ENCODE peak calls at places on chromosomes 11 and 22, in eight cellular contexts. One of them, this sample, is unnamed. For H3K9me3, the result is how much of the 10 kb centered on the place peaks cover.

GRCh38 chr22:47568700-47569099 is 806.2 kb downstream of the TBC1D22A start:
- DNase-seq in HepG2: no peak
- DNase-seq in H1: no peak
- DNase-seq in HCT116: no peak
- DNase-seq in transverse colon: no peak
- DNase-seq in stomach: no peak
- DNase-seq in upper lobe of left lung: no peak
- DNase-seq in sigmoid colon: no peak
- DNase-seq in this sample: no peak

GRCh38 chr11:70630068-70630467 is 231.7 kb downstream of the CTTN start:
- DNase-seq in HCT116: no peak
- DNase-seq in upper lobe of left lung: no peak
- DNase-seq in H1: no peak
- DNase-seq in sigmoid colon: no peak
- DNase-seq in stomach: no peak
- DNase-seq in HepG2: no peak
- DNase-seq in transverse colon: no peak
- DNase-seq in this sample: no peak

GRCh38 chr22:29716814-29717213 is 3.0 kb upstream of the CABP7 start:
- DNase-seq in sigmoid colon: no peak
- DNase-seq in HCT116: peak
- DNase-seq in H1: no peak
- DNase-seq in stomach: peak
- DNase-seq in transverse colon: peak
- DNase-seq in upper lobe of left lung: peak
- DNase-seq in HepG2: peak
- DNase-seq in this sample: peak

GRCh38 chr11:116906479-116906878 is 69.1 kb upstream of the APOA1 start:
- DNase-seq in HepG2: no peak
- DNase-seq in transverse colon: no peak
- DNase-seq in sigmoid colon: no peak
- DNase-seq in HCT116: no peak
- DNase-seq in upper lobe of left lung: no peak
- DNase-seq in H1: no peak
- DNase-seq in stomach: no peak
- DNase-seq in this sample: no peak

GRCh38 chr22:34760276-34761008 is 305.5 kb upstream of the ISX start:
- DNase-seq in sigmoid colon: no peak
- DNase-seq in stomach: no peak
- DNase-seq in HepG2: no peak
- DNase-seq in HCT116: no peak
- DNase-seq in transverse colon: no peak
- DNase-seq in H1: no peak
- DNase-seq in upper lobe of left lung: no peak
- DNase-seq in this sample: no peak

GRCh38 chr11:70519117-70519516 is 120.8 kb downstream of the CTTN start:
- DNase-seq in HepG2: no peak
- DNase-seq in stomach: no peak
- DNase-seq in upper lobe of left lung: no peak
- DNase-seq in HCT116: peak
- DNase-seq in transverse colon: no peak
- DNase-seq in H1: no peak
- DNase-seq in sigmoid colon: no peak
- DNase-seq in this sample: no peak

GRCh38 chr22:26642465-26643367 is 14.7 kb upstream of the MIAT start:
- DNase-seq in upper lobe of left lung: peak
- DNase-seq in stomach: peak
- DNase-seq in HCT116: no peak
- DNase-seq in transverse colon: peak
- DNase-seq in sigmoid colon: no peak
- DNase-seq in H1: no peak
- DNase-seq in HepG2: no peak
- DNase-seq in this sample: no peak

GRCh38 chr11:72840780-72841179 is 26.6 kb downstream of the ATG16L2 start:
- DNase-seq in HepG2: no peak
- DNase-seq in sigmoid colon: no peak
- DNase-seq in stomach: no peak
- DNase-seq in transverse colon: no peak
- DNase-seq in upper lobe of left lung: no peak
- DNase-seq in HCT116: no peak
- DNase-seq in H1: no peak
- DNase-seq in this sample: no peak

GRCh38 chr22:47625531-47626427 is 863.3 kb downstream of the TBC1D22A start:
- DNase-seq in HCT116: no peak
- DNase-seq in stomach: no peak
- DNase-seq in HepG2: no peak
- DNase-seq in transverse colon: no peak
- DNase-seq in H1: no peak
- DNase-seq in upper lobe of left lung: peak
- DNase-seq in sigmoid colon: peak
- DNase-seq in this sample: no peak

GRCh38 chr11:117827521-117828511 is 3.3 kb upstream of the FXYD2 start:
- DNase-seq in upper lobe of left lung: peak
- DNase-seq in H1: no peak
- DNase-seq in HepG2: no peak
- DNase-seq in sigmoid colon: peak
- DNase-seq in stomach: peak
- DNase-seq in transverse colon: peak
- DNase-seq in HCT116: no peak
- DNase-seq in this sample: no peak

GRCh38 chr11:105867742-105868141 is 154.3 kb downstream of the MSANTD4 start:
- DNase-seq in HCT116: no peak
- DNase-seq in stomach: no peak
- DNase-seq in HepG2: no peak
- DNase-seq in H1: no peak
- DNase-seq in sigmoid colon: no peak
- DNase-seq in upper lobe of left lung: no peak
- DNase-seq in transverse colon: no peak
- DNase-seq in this sample: no peak

GRCh38 chr11:62925308-62925707 is 4.1 kb upstream of the CHRM1 start:
- DNase-seq in transverse colon: no peak
- DNase-seq in stomach: no peak
- DNase-seq in upper lobe of left lung: no peak
- DNase-seq in HCT116: no peak
- DNase-seq in sigmoid colon: no peak
- DNase-seq in H1: no peak
- DNase-seq in HepG2: no peak
- DNase-seq in this sample: no peak

GRCh38 chr11:130151196-130151595 is 8.4 kb upstream of the ST14 start:
- DNase-seq in transverse colon: no peak
- DNase-seq in HCT116: no peak
- DNase-seq in stomach: no peak
- DNase-seq in HepG2: no peak
- DNase-seq in H1: no peak
- DNase-seq in upper lobe of left lung: no peak
- DNase-seq in sigmoid colon: no peak
- DNase-seq in this sample: no peak

GRCh38 chr11:19071255-19071654 is 10.7 kb upstream of the MRGPRX2 start:
- DNase-seq in transverse colon: peak
- DNase-seq in upper lobe of left lung: peak
- DNase-seq in HepG2: peak
- DNase-seq in sigmoid colon: peak
- DNase-seq in stomach: peak
- DNase-seq in HCT116: peak
- DNase-seq in H1: peak
- DNase-seq in this sample: peak

GRCh38 chr11:134574947-134575346 is 162.9 kb upstream of the B3GAT1 start:
- DNase-seq in HCT116: no peak
- DNase-seq in HepG2: no peak
- DNase-seq in H1: no peak
- DNase-seq in sigmoid colon: peak
- DNase-seq in transverse colon: no peak
- DNase-seq in upper lobe of left lung: no peak
- DNase-seq in stomach: no peak
- DNase-seq in this sample: no peak
- H3K9me3 ChIP-seq in HCT116: under half
- H3K9me3 ChIP-seq in HepG2: under half
- H3K9me3 ChIP-seq in H1: under half
- H3K9me3 ChIP-seq in sigmoid colon: under half
- H3K9me3 ChIP-seq in transverse colon: under half
- H3K9me3 ChIP-seq in upper lobe of left lung: under half
- H3K9me3 ChIP-seq in stomach: under half
- H3K9me3 ChIP-seq in this sample: under half

DNA sequence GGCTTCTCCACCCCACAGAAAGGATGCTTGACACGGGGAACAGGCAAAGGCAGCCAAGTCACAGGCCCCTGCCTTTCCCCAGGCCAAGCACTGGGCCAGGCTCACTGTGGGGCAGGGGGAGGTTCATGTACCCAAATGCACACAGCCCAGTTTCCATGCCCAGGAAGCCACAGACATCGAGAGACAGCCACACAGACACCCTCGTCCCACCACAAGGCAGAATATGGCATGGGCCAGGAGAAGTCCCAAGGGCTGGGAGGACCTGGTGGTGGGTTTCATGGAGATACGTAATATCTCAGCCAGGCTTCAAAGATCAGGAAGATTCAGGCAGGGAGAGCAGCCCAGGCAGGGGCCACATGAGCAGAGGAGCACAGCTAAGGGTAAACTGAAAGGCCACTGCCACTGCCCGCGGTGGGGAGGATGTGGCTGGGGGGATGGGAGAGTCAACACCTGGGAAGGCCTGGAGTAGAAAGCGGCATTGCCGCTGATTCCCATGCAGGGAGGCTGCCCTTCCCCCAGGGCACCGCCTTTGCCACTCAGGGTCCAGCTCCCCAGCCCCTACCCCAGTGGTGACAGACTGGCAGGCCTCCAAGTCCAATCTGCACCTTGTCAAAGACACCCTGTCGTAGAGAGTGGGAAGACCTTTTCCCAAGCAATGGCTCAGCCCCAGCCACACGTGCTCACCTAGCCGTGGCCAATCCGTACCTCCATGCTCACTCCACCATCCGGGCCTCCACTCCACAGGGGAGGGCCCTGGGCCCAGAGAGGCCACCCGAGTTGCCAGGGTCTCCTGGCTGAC is 2.4 kb upstream of the MFNG start:
- DNase-seq in H1: no peak
- DNase-seq in HCT116: no peak
- DNase-seq in sigmoid colon: no peak
- DNase-seq in HepG2: peak
- DNase-seq in upper lobe of left lung: no peak
- DNase-seq in stomach: no peak
- DNase-seq in transverse colon: no peak
- DNase-seq in this sample: no peak
- H3K27ac ChIP-seq in H1: no peak
- H3K27ac ChIP-seq in HCT116: no peak
- H3K27ac ChIP-seq in sigmoid colon: no peak
- H3K27ac ChIP-seq in HepG2: peak
- H3K27ac ChIP-seq in upper lobe of left lung: no peak
- H3K27ac ChIP-seq in stomach: no peak
- H3K27ac ChIP-seq in transverse colon: no peak
- H3K27ac ChIP-seq in this sample: no peak

DNA sequence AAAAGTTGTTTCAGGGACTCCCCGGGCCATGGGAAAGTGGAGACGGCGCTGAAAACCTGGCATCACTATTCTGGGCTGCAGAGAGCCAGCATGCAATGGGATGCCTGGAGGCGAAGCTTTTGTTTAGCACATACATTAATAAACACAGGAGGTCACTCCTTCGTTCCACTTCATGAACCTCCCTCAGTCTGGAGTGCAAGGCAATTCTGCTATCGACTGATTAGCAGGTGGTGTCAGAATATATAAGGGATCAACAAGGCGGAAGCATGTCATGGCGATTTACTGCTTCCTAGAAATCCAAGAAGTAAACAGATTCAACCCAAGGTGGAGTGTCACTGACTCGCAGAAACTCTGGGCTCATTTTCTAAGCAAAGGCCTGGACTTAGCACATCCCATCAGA is 45.4 kb upstream of the MN1 start:
- DNase-seq in upper lobe of left lung: no peak
- DNase-seq in stomach: no peak
- DNase-seq in sigmoid colon: no peak
- DNase-seq in HCT116: no peak
- DNase-seq in transverse colon: no peak
- DNase-seq in HepG2: no peak
- DNase-seq in H1: no peak
- DNase-seq in this sample: no peak
- TF ChIP-seq POLR2AphosphoS5 in upper lobe of left lung: no peak
- TF ChIP-seq POLR2AphosphoS5 in stomach: no peak
- TF ChIP-seq POLR2AphosphoS5 in sigmoid colon: no peak
- TF ChIP-seq POLR2AphosphoS5 in HCT116: no peak
- TF ChIP-seq POLR2AphosphoS5 in transverse colon: no peak
- TF ChIP-seq POLR2AphosphoS5 in HepG2: no peak
- TF ChIP-seq POLR2AphosphoS5 in H1: no peak
- TF ChIP-seq POLR2AphosphoS5 in this sample: no peak

DNA sequence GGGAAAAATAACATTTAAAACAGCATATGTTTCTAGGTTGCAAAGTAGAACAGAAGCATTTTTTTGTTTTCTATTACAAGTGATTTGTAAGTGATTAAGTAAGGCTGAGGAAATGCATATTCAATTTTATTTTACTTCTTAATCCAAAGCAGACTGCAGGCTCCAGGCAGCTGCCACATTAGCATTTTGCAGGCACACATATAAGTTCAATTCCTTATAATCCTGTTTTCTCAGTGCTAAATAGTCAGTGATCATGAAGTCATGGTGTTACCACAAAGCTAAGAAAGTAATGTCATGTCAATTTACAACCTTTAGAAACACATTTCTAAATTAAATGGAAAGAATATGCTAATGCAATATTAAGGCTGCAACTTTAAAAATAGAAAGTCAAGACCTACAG is 149.9 kb downstream of the CNTN5 start:
- DNase-seq in H1: no peak
- DNase-seq in sigmoid colon: no peak
- DNase-seq in upper lobe of left lung: no peak
- DNase-seq in stomach: no peak
- DNase-seq in HCT116: no peak
- DNase-seq in HepG2: no peak
- DNase-seq in transverse colon: no peak
- DNase-seq in this sample: no peak
- H3K9me3 ChIP-seq in H1: under half
- H3K9me3 ChIP-seq in sigmoid colon: under half
- H3K9me3 ChIP-seq in upper lobe of left lung: under half
- H3K9me3 ChIP-seq in stomach: under half
- H3K9me3 ChIP-seq in HCT116: under half
- H3K9me3 ChIP-seq in HepG2: under half
- H3K9me3 ChIP-seq in transverse colon: under half
- H3K9me3 ChIP-seq in this sample: under half

GRCh38 chr11:7664867-7665266 is 8.4 kb downstream of the CYB5R2 start:
- DNase-seq in stomach: no peak
- DNase-seq in HCT116: no peak
- DNase-seq in H1: no peak
- DNase-seq in upper lobe of left lung: no peak
- DNase-seq in HepG2: no peak
- DNase-seq in sigmoid colon: no peak
- DNase-seq in transverse colon: no peak
- DNase-seq in this sample: no peak

GRCh38 chr11:7668464-7668863 is 4.8 kb downstream of the CYB5R2 start:
- DNase-seq in HCT116: no peak
- DNase-seq in upper lobe of left lung: no peak
- DNase-seq in HepG2: no peak
- DNase-seq in transverse colon: no peak
- DNase-seq in sigmoid colon: no peak
- DNase-seq in H1: no peak
- DNase-seq in stomach: no peak
- DNase-seq in this sample: no peak

GRCh38 chr11:7665473-7666291 is 7.6 kb downstream of the CYB5R2 start:
- DNase-seq in transverse colon: peak
- DNase-seq in stomach: peak
- DNase-seq in HCT116: peak
- DNase-seq in HepG2: peak
- DNase-seq in upper lobe of left lung: peak
- DNase-seq in sigmoid colon: peak
- DNase-seq in H1: no peak
- DNase-seq in this sample: peak

GRCh38 chr11:7667460-7667859 is 5.8 kb downstream of the CYB5R2 start:
- DNase-seq in HepG2: no peak
- DNase-seq in stomach: no peak
- DNase-seq in sigmoid colon: no peak
- DNase-seq in upper lobe of left lung: no peak
- DNase-seq in HCT116: no peak
- DNase-seq in transverse colon: no peak
- DNase-seq in H1: no peak
- DNase-seq in this sample: no peak

GRCh38 chr11:7666292-7666866 is 6.9 kb downstream of the CYB5R2 start:
- DNase-seq in stomach: no peak
- DNase-seq in transverse colon: no peak
- DNase-seq in HepG2: no peak
- DNase-seq in sigmoid colon: no peak
- DNase-seq in upper lobe of left lung: no peak
- DNase-seq in HCT116: no peak
- DNase-seq in H1: no peak
- DNase-seq in this sample: no peak
- H3K27ac ChIP-seq in stomach: no peak
- H3K27ac ChIP-seq in transverse colon: no peak
- H3K27ac ChIP-seq in HepG2: no peak
- H3K27ac ChIP-seq in sigmoid colon: no peak
- H3K27ac ChIP-seq in upper lobe of left lung: no peak
- H3K27ac ChIP-seq in HCT116: no peak
- H3K27ac ChIP-seq in H1: no peak
- H3K27ac ChIP-seq in this sample: no peak

This sample was measured in prostate gland.